ENCODE peak calls at places on chromosome 10, in four cellular contexts. One of them, this sample, is unnamed.

GRCh38 chr10:87691515-87692070 is 31.9 kb downstream of the PAPSS2 start:
- DNase-seq in astrocyte of the spinal cord: no peak
- DNase-seq in left ventricle myocardium inferior: no peak
- DNase-seq in GM23338: no peak
- DNase-seq in this sample: no peak

GRCh38 chr10:78338717-78339116 is 305.1 kb downstream of the RPS24 start:
- DNase-seq in GM23338: no peak
- DNase-seq in left ventricle myocardium inferior: no peak
- DNase-seq in astrocyte of the spinal cord: no peak
- DNase-seq in this sample: no peak

GRCh38 chr10:131437556-131438465 is 126.3 kb upstream of the TCERG1L start:
- DNase-seq in left ventricle myocardium inferior: no peak
- DNase-seq in GM23338: no peak
- DNase-seq in astrocyte of the spinal cord: no peak
- DNase-seq in this sample: no peak

GRCh38 chr10:47331491-47331890 is 9.2 kb downstream of the GDF2 start:
- DNase-seq in GM23338: no peak
- DNase-seq in astrocyte of the spinal cord: no peak
- DNase-seq in left ventricle myocardium inferior: no peak
- DNase-seq in this sample: no peak

GRCh38 chr10:78397796-78398195 is 364.1 kb downstream of the RPS24 start:
- DNase-seq in astrocyte of the spinal cord: no peak
- DNase-seq in GM23338: no peak
- DNase-seq in left ventricle myocardium inferior: no peak
- DNase-seq in this sample: no peak

GRCh38 chr10:78547905-78548304 is 514.2 kb downstream of the RPS24 start:
- DNase-seq in left ventricle myocardium inferior: no peak
- DNase-seq in GM23338: no peak
- DNase-seq in astrocyte of the spinal cord: no peak
- DNase-seq in this sample: no peak

GRCh38 chr10:5876181-5876768 is 13.4 kb downstream of the ANKRD16 start:
- DNase-seq in astrocyte of the spinal cord: peak
- DNase-seq in GM23338: no peak
- DNase-seq in left ventricle myocardium inferior: no peak
- DNase-seq in this sample: peak

GRCh38 chr10:24313233-24313632 is 104.3 kb downstream of the KIAA1217 start:
- DNase-seq in GM23338: no peak
- DNase-seq in astrocyte of the spinal cord: no peak
- DNase-seq in left ventricle myocardium inferior: no peak
- DNase-seq in this sample: no peak

GRCh38 chr10:119370972-119371703 is 163.8 kb downstream of the GRK5 start:
- DNase-seq in GM23338: no peak
- DNase-seq in astrocyte of the spinal cord: peak
- DNase-seq in left ventricle myocardium inferior: peak
- DNase-seq in this sample: peak

GRCh38 chr10:125817318-125817946 is 5.6 kb downstream of the UROS start:
- DNase-seq in left ventricle myocardium inferior: no peak
- DNase-seq in GM23338: no peak
- DNase-seq in astrocyte of the spinal cord: no peak
- DNase-seq in this sample: no peak

GRCh38 chr10:27558612-27559020 is 54.5 kb downstream of the RAB18 start:
- DNase-seq in left ventricle myocardium inferior: peak
- DNase-seq in astrocyte of the spinal cord: peak
- DNase-seq in GM23338: peak
- DNase-seq in this sample: peak

GRCh38 chr10:72248477-72249151 is 25.1 kb upstream of the DDIT4 start:
- DNase-seq in astrocyte of the spinal cord: peak
- DNase-seq in left ventricle myocardium inferior: peak
- DNase-seq in GM23338: peak
- DNase-seq in this sample: peak

GRCh38 chr10:124302951-124303505 is 115.7 kb downstream of the OAT start:
- DNase-seq in GM23338: no peak
- DNase-seq in astrocyte of the spinal cord: no peak
- DNase-seq in left ventricle myocardium inferior: no peak
- DNase-seq in this sample: no peak

GRCh38 chr10:24596531-24596930 is 127.2 kb downstream of the ARHGAP21 start:
- DNase-seq in left ventricle myocardium inferior: no peak
- DNase-seq in GM23338: no peak
- DNase-seq in astrocyte of the spinal cord: no peak
- DNase-seq in this sample: no peak

GRCh38 chr10:124560377-124560776 is 98.8 kb downstream of the LHPP start:
- DNase-seq in astrocyte of the spinal cord: peak
- DNase-seq in GM23338: no peak
- DNase-seq in left ventricle myocardium inferior: peak
- DNase-seq in this sample: peak

GRCh38 chr10:110642980-110643655 is 1.0 kb upstream of the RBM20 start:
- DNase-seq in astrocyte of the spinal cord: no peak
- DNase-seq in left ventricle myocardium inferior: peak
- DNase-seq in GM23338: peak
- DNase-seq in this sample: no peak

GRCh38 chr10:3123571-3124411 is 48.8 kb downstream of the PITRM1 start:
- DNase-seq in astrocyte of the spinal cord: no peak
- DNase-seq in left ventricle myocardium inferior: peak
- DNase-seq in GM23338: no peak
- DNase-seq in this sample: no peak

GRCh38 chr10:77899080-77899477 is 27.5 kb downstream of the DLG5 start:
- DNase-seq in astrocyte of the spinal cord: peak
- DNase-seq in left ventricle myocardium inferior: no peak
- DNase-seq in GM23338: no peak
- DNase-seq in this sample: peak

GRCh38 chr10:77768046-77768445 is 130.4 kb upstream of the KCNMA1 start:
- DNase-seq in left ventricle myocardium inferior: no peak
- DNase-seq in GM23338: no peak
- DNase-seq in astrocyte of the spinal cord: no peak
- DNase-seq in this sample: no peak

GRCh38 chr10:44384601-44385422 is at the start of gene CXCL12:
- DNase-seq in GM23338: peak
- DNase-seq in left ventricle myocardium inferior: peak
- DNase-seq in astrocyte of the spinal cord: peak
- DNase-seq in this sample: no peak

GRCh38 chr10:112394475-112394875 is 20.6 kb downstream of the ACSL5 start:
- DNase-seq in left ventricle myocardium inferior: no peak
- DNase-seq in astrocyte of the spinal cord: no peak
- DNase-seq in GM23338: no peak
- DNase-seq in this sample: no peak

GRCh38 chr10:20768849-20769248 is 128.3 kb downstream of the NEBL start:
- DNase-seq in left ventricle myocardium inferior: no peak
- DNase-seq in GM23338: peak
- DNase-seq in astrocyte of the spinal cord: peak
- DNase-seq in this sample: peak

GRCh38 chr10:29328988-29329387 is 40.1 kb downstream of the LYZL1 start:
- DNase-seq in left ventricle myocardium inferior: peak
- DNase-seq in astrocyte of the spinal cord: peak
- DNase-seq in GM23338: no peak
- DNase-seq in this sample: peak

GRCh38 chr10:79446451-79447020 is 1.1 kb upstream of the ZCCHC24 start:
- DNase-seq in astrocyte of the spinal cord: no peak
- DNase-seq in GM23338: peak
- DNase-seq in left ventricle myocardium inferior: peak
- DNase-seq in this sample: peak

GRCh38 chr10:44908071-44908709 is 2.9 kb upstream of the TMEM72 start:
- DNase-seq in GM23338: peak
- DNase-seq in left ventricle myocardium inferior: no peak
- DNase-seq in astrocyte of the spinal cord: peak
- DNase-seq in this sample: peak

GRCh38 chr10:103759100-103759781 is 96.1 kb downstream of the SH3PXD2A start:
- DNase-seq in GM23338: no peak
- DNase-seq in left ventricle myocardium inferior: peak
- DNase-seq in astrocyte of the spinal cord: peak
- DNase-seq in this sample: peak

GRCh38 chr10:112716924-112717348 is 233.1 kb upstream of the TCF7L2 start:
- DNase-seq in astrocyte of the spinal cord: peak
- DNase-seq in GM23338: no peak
- DNase-seq in left ventricle myocardium inferior: no peak
- DNase-seq in this sample: peak

GRCh38 chr10:45354261-45354660 is 19.8 kb upstream of the ALOX5 start:
- DNase-seq in astrocyte of the spinal cord: no peak
- DNase-seq in GM23338: no peak
- DNase-seq in left ventricle myocardium inferior: no peak
- DNase-seq in this sample: no peak

GRCh38 chr10:108615576-108616320 is 1307.6 kb downstream of the XPNPEP1 start:
- DNase-seq in GM23338: no peak
- DNase-seq in astrocyte of the spinal cord: no peak
- DNase-seq in left ventricle myocardium inferior: no peak
- DNase-seq in this sample: no peak

GRCh38 chr10:98778277-98778759 is 331.6 kb upstream of the HPS1 start:
- DNase-seq in astrocyte of the spinal cord: no peak
- DNase-seq in GM23338: no peak
- DNase-seq in left ventricle myocardium inferior: no peak
- DNase-seq in this sample: no peak

GRCh38 chr10:49278497-49278902 is 20.5 kb upstream of the C10orf71 start:
- DNase-seq in GM23338: no peak
- DNase-seq in left ventricle myocardium inferior: no peak
- DNase-seq in astrocyte of the spinal cord: no peak
- DNase-seq in this sample: no peak

GRCh38 chr10:115649217-115649616 is 556.1 kb downstream of the ATRNL1 start:
- DNase-seq in GM23338: no peak
- DNase-seq in astrocyte of the spinal cord: no peak
- DNase-seq in left ventricle myocardium inferior: no peak
- DNase-seq in this sample: no peak

GRCh38 chr10:71999360-72000072 is 35.3 kb downstream of the CHST3 start:
- DNase-seq in GM23338: peak
- DNase-seq in astrocyte of the spinal cord: peak
- DNase-seq in left ventricle myocardium inferior: peak
- DNase-seq in this sample: peak

GRCh38 chr10:123868058-123868995 is 23.3 kb downstream of the CPXM2 start:
- DNase-seq in left ventricle myocardium inferior: no peak
- DNase-seq in astrocyte of the spinal cord: no peak
- DNase-seq in GM23338: no peak
- DNase-seq in this sample: no peak

GRCh38 chr10:132562916-132563456 is 25.4 kb downstream of the INPP5A start:
- DNase-seq in astrocyte of the spinal cord: no peak
- DNase-seq in GM23338: no peak
- DNase-seq in left ventricle myocardium inferior: no peak
- DNase-seq in this sample: no peak
- H3K4me3 ChIP-seq in astrocyte of the spinal cord: no peak
- H3K4me3 ChIP-seq in GM23338: no peak
- H3K4me3 ChIP-seq in left ventricle myocardium inferior: no peak
- H3K4me3 ChIP-seq in this sample: no peak

GRCh38 chr10:847868-848267 is 83.6 kb downstream of the LARP4B start:
- DNase-seq in astrocyte of the spinal cord: no peak
- DNase-seq in GM23338: peak
- DNase-seq in left ventricle myocardium inferior: no peak
- DNase-seq in this sample: no peak
- TF ChIP-seq CTCF in astrocyte of the spinal cord: peak
- TF ChIP-seq CTCF in GM23338: peak
- TF ChIP-seq CTCF in left ventricle myocardium inferior: peak
- TF ChIP-seq CTCF in this sample: peak

GRCh38 chr10:113751116-113751728 is at the start of gene PLEKHS1:
- DNase-seq in left ventricle myocardium inferior: no peak
- DNase-seq in GM23338: no peak
- DNase-seq in astrocyte of the spinal cord: peak
- DNase-seq in this sample: no peak
- H3K4me3 ChIP-seq in left ventricle myocardium inferior: no peak
- H3K4me3 ChIP-seq in GM23338: no peak
- H3K4me3 ChIP-seq in astrocyte of the spinal cord: no peak
- H3K4me3 ChIP-seq in this sample: no peak

GRCh38 chr10:70669732-70670317 is 2.5 kb upstream of the ADAMTS14 start:
- DNase-seq in GM23338: no peak
- DNase-seq in astrocyte of the spinal cord: no peak
- DNase-seq in left ventricle myocardium inferior: no peak
- DNase-seq in this sample: no peak

GRCh38 chr10:70672165-70672992 is at the start of gene ADAMTS14:
- DNase-seq in GM23338: peak
- DNase-seq in left ventricle myocardium inferior: peak
- DNase-seq in astrocyte of the spinal cord: peak
- DNase-seq in this sample: peak

GRCh38 chr10:70671229-70671588 is 1.1 kb upstream of the ADAMTS14 start:
- DNase-seq in astrocyte of the spinal cord: no peak
- DNase-seq in GM23338: no peak
- DNase-seq in left ventricle myocardium inferior: no peak
- DNase-seq in this sample: no peak

GRCh38 chr10:70672993-70673928 is 955 bp downstream of the ADAMTS14 start:
- DNase-seq in astrocyte of the spinal cord: peak
- DNase-seq in left ventricle myocardium inferior: peak
- DNase-seq in GM23338: peak
- DNase-seq in this sample: peak

GRCh38 chr10:70671619-70672164 is 614 bp upstream of the ADAMTS14 start:
- DNase-seq in GM23338: no peak
- DNase-seq in astrocyte of the spinal cord: no peak
- DNase-seq in left ventricle myocardium inferior: no peak
- DNase-seq in this sample: no peak
- TF ChIP-seq CTCF in GM23338: peak
- TF ChIP-seq CTCF in astrocyte of the spinal cord: peak
- TF ChIP-seq CTCF in left ventricle myocardium inferior: peak
- TF ChIP-seq CTCF in this sample: peak

DNA sequence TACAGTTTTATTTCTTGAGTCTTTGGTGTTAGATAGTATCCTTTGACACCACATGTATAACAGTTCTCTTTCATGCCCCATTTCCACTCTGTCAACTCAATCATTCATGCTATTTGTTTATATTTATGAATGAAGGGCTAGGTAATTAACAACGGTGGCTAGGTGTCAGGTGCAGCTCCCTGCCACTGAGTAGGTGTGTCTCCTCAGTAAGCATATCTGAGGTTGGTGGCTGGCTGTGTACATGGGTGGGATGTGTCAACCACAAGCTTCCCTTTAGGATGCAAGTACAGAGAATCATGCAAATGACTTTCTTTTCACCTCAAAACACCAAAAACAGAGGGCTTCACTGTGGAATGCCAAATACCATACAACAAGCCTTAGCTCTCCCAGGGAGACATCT is 83.4 kb downstream of the ZNF365 start:
- DNase-seq in astrocyte of the spinal cord: no peak
- DNase-seq in left ventricle myocardium inferior: no peak
- DNase-seq in GM23338: no peak
- DNase-seq in this sample: no peak
- H3K4me3 ChIP-seq in astrocyte of the spinal cord: no peak
- H3K4me3 ChIP-seq in left ventricle myocardium inferior: no peak
- H3K4me3 ChIP-seq in GM23338: no peak
- H3K4me3 ChIP-seq in this sample: no peak

GRCh38 chr10:35916791-35917190 is 274.7 kb upstream of the FZD8 start:
- DNase-seq in astrocyte of the spinal cord: peak
- DNase-seq in GM23338: peak
- DNase-seq in left ventricle myocardium inferior: no peak
- DNase-seq in this sample: no peak
- TF ChIP-seq CTCF in astrocyte of the spinal cord: peak
- TF ChIP-seq CTCF in GM23338: peak
- TF ChIP-seq CTCF in left ventricle myocardium inferior: peak
- TF ChIP-seq CTCF in this sample: no peak

GRCh38 chr10:101161494-101162299 is 30.6 kb downstream of the TLX1 start:
- DNase-seq in GM23338: peak
- DNase-seq in astrocyte of the spinal cord: peak
- DNase-seq in left ventricle myocardium inferior: peak
- DNase-seq in this sample: peak
- H3K4me3 ChIP-seq in GM23338: peak
- H3K4me3 ChIP-seq in astrocyte of the spinal cord: peak
- H3K4me3 ChIP-seq in left ventricle myocardium inferior: peak
- H3K4me3 ChIP-seq in this sample: peak

GRCh38 chr10:80459047-80459865 is 5.1 kb downstream of the TSPAN14 start:
- DNase-seq in astrocyte of the spinal cord: peak
- DNase-seq in left ventricle myocardium inferior: peak
- DNase-seq in GM23338: peak
- DNase-seq in this sample: peak
- TF ChIP-seq CTCF in astrocyte of the spinal cord: peak
- TF ChIP-seq CTCF in left ventricle myocardium inferior: no peak
- TF ChIP-seq CTCF in GM23338: no peak
- TF ChIP-seq CTCF in this sample: no peak

This sample was measured in fibroblast of mammary gland.